ENCODE peak calls at places on chromosome 22, in four cellular contexts. W is fibroblast of the aortic adventitia, V is BJ, G is AG10803. Q is an unnamed sample.

GRCh38 chr22:32050678-32051515 is 7.8 kb downstream of the SLC5A1 start:
- DNase-seq in W (peak), V (peak), G (peak), Q (peak)

GRCh38 chr22:37894939-37895670 is 11.0 kb upstream of the MICALL1 start:
- DNase-seq in W (no peak), V (no peak), G (no peak), Q (no peak)

GRCh38 chr22:32781695-32782094 is 19.8 kb upstream of the TIMP3 start:
- DNase-seq in W (peak), V (no peak), G (peak), Q (no peak)

GRCh38 chr22:26471522-26471921 is 12.1 kb downstream of the HPS4 start:
- DNase-seq in W (peak), V (peak), G (peak), Q (no peak)

GRCh38 chr22:38114484-38115398 is 4.3 kb upstream of the BAIAP2L2 start:
- DNase-seq in W (peak), V (peak), G (peak), Q (peak)

GRCh38 chr22:21761994-21762680 is 26.5 kb upstream of the YPEL1 start:
- DNase-seq in W (no peak), V (no peak), G (no peak), Q (no peak)

GRCh38 chr22:22002526-22003055 is 20.0 kb upstream of the TOP3B start:
- DNase-seq in W (no peak), V (no peak), G (no peak), Q (no peak)

GRCh38 chr22:28923826-28924732 is 40.7 kb downstream of the ZNRF3 start:
- DNase-seq in W (no peak), V (no peak), G (no peak), Q (no peak)

GRCh38 chr22:29312218-29313125 is 3.0 kb downstream of the RASL10A start:
- DNase-seq in W (no peak), V (no peak), G (no peak), Q (no peak)

GRCh38 chr22:49966716-49967332 is 6.3 kb downstream of the PIM3 start:
- DNase-seq in W (peak), V (no peak), G (peak), Q (no peak)
- H3K4me3 ChIP-seq in W (no peak), V (no peak), G (no peak), Q (no peak)

DNA sequence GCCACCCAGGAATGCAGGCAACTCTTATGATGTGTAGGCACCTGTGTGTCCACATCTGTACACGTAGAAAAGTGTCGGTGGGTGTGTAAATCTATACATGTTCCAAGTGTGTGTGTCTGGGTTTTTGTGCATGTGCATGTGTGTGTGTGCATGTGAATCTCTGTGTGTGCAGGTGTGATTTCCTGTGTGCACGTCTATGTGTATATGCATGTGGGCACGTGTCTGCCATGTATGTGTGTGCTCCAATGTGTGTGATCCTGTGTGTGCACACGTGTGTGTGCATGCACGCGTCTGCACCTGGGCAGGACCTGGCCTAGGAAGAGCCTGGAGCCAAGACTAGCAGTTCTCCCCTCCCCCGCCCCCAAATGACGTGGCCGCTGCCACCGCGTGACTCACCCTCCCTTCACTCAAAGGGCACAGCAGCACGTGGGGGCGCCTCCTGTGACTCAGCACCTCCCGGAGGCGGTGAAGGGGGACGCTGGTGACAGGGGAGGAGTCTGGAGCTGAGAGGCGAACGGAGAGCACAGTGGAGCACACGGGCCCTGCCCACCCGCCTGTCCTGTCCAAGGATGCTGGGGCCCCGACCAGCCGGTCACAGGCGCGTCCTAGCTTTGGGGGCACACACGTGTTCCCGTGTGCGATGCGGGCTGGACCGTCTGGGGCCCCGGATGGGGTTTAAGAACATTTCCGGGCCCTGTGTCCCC is 10.1 kb downstream of the PIM3 start:
- DNase-seq in W (peak), V (peak), G (peak), Q (peak)
- H3K4me3 ChIP-seq in W (peak), V (peak), G (peak), Q (peak)

GRCh38 chr22:30427871-30428270 is 2.3 kb downstream of the MTFP1 start:
- DNase-seq in W (no peak), V (no peak), G (no peak), Q (no peak)
- H3K4me3 ChIP-seq in W (no peak), V (no peak), G (no peak), Q (no peak)

GRCh38 chr22:50306753-50307749 is at the start of gene PLXNB2:
- DNase-seq in W (peak), V (no peak), G (peak), Q (no peak)

GRCh38 chr22:50304528-50305392 is 2.7 kb downstream of the PLXNB2 start:
- DNase-seq in W (peak), V (no peak), G (peak), Q (no peak)

GRCh38 chr22:50303848-50304527 is 3.5 kb downstream of the PLXNB2 start:
- DNase-seq in W (no peak), V (no peak), G (no peak), Q (no peak)

GRCh38 chr22:50305393-50305657 is 2.1 kb downstream of the PLXNB2 start:
- DNase-seq in W (no peak), V (no peak), G (no peak), Q (no peak)

GRCh38 chr22:50305658-50306566 is 1.5 kb downstream of the PLXNB2 start:
- DNase-seq in W (peak), V (peak), G (peak), Q (peak)
- H3K4me3 ChIP-seq in W (peak), V (peak), G (peak), Q (peak)

DNA sequence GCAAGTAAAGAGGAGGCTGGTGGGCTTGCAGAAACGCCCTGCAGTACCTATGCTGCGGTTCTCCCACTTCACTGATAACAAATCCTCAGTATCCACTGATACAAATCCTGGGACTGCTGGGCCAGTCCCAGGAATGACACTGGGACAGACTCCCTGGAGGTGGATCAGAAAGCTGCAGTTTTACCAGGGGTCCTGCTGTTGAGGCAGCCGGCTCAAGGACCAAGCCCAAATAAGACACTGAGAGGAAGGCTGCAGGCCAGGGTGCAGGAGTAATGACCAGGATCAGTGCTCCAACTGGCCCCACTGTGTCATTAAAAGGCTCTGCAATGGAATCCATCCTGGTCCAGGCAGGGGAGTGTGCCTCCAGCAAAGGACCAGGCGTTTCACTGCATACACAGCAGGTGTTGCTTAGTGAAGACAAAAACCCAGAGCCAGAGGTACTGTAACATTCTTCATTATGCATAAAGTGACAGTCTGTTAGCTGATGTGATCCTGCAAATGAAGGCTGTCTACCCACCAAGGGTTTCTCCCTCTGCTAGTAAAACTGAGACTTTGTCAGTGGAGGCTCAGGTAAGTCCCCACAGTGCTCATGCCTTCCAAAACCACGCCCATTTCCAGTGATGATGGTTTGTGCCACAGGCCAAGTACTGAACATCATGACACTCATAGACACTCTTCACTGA is 1.4 kb upstream of the C22orf39 start:
- DNase-seq in W (no peak), V (no peak), G (no peak), Q (no peak)
- H3K4me3 ChIP-seq in W (no peak), V (no peak), G (no peak), Q (no peak)

GRCh38 chr22:19802001-19802880 is 41.7 kb downstream of the TBX1 start:
- DNase-seq in W (no peak), V (no peak), G (no peak), Q (no peak)
- H3K4me3 ChIP-seq in W (no peak), V (no peak), G (no peak), Q (no peak)

GRCh38 chr22:19169002-19169946 is 9.3 kb downstream of the SLC25A1 start:
- DNase-seq in W (no peak), V (no peak), G (no peak), Q (no peak)
- H3K4me3 ChIP-seq in W (peak), V (peak), G (peak), Q (peak)

DNA sequence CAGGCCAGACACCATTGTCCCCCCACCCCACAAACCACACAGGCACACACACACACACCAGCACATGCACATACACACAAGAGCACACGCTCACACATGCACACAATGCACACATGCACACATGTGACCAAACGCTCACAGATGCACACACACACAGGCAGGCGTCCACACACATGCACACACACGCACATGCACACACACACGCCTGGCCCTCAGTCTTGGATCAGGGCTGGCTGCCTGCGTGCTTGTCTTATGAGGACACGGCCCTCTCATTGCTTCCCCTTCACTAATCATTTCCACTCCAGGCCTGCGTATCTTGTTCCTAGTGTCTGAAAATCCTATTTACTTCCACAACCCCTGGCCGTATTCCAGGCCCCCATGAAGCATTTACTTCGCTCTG is 740.5 kb downstream of the BRD1 start:
- DNase-seq in W (no peak), V (no peak), G (no peak), Q (no peak)
- H3K4me3 ChIP-seq in W (no peak), V (no peak), G (no peak), Q (no peak)

DNA sequence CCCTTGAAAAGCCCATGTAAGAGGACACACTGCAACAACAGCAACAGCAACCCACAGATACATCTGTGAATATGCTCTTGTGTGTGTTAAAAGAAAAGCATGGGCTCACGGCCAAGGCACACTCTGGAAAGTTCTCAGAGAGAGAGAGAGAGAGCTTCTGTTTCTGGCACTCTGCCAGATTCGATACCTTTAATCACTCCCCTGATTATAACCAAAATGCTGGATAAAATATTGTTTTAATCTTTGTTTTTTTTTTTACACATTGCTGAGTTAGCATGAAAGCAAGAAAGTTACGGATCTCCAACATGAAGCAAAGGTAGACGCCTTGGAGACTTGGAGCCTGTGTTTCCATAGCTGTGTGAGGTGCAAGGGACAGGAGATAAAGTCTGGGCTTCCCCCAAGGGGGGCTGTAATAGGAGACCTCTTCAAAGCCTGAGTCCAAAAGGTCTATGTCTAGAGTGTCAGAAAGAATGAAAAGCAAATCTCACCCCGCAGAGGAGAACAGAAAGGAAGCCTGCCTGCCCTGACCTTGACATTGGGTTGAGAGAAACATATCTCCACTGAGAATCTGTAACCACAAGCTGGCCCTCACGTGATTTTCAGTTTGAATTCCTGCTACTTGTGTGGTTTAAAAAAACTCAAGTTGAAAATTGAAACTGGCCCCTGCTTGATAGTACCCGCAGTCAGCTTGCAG is 33.7 kb upstream of the MPPED1 start:
- DNase-seq in W (peak), V (no peak), G (peak), Q (no peak)
- H3K4me3 ChIP-seq in W (no peak), V (no peak), G (no peak), Q (no peak)